ENCODE peak calls at places on chromosome 22, in eight cellular contexts. V is HL-60, Z is GM12865, R is MM.1S, K is neural crest cell, G is omental fat pad, Y is cardiac fibroblast, P is body of pancreas. J is an unnamed sample.

GRCh38 chr22:17267661-17268330 is 48.6 kb upstream of the ADA2 start:
- DNase-seq in Y (no peak), P (no peak), K (no peak), R (no peak), V (no peak), G (no peak), Z (no peak), J (no peak)

GRCh38 chr22:39706406-39707150 is 136.0 kb downstream of the CACNA1I start:
- DNase-seq in Y (no peak), Z (no peak), P (no peak), R (no peak), G (no peak), V (no peak), K (no peak), J (no peak)

GRCh38 chr22:22751043-22751603 is 106.7 kb downstream of the GGTLC2 start:
- DNase-seq in V (no peak), P (no peak), K (no peak), G (no peak), Z (no peak), Y (no peak), R (no peak), J (no peak)

GRCh38 chr22:17085277-17086091 is 684 bp downstream of the IL17RA start:
- DNase-seq in Y (no peak), Z (peak; percentile 32), K (no peak), V (no peak), P (peak; percentile 31), G (no peak), R (no peak), J (no peak)

GRCh38 chr22:28882878-28883656 is at the start of gene ZNRF3:
- DNase-seq in Y (peak; percentile 97), K (peak; percentile 96), P (peak; percentile 93), V (peak; percentile 85), G (peak; percentile 85), R (peak; percentile 86), Z (peak; percentile 93), J (peak; percentile 89)

GRCh38 chr22:47445212-47445611 is 682.8 kb downstream of the TBC1D22A start:
- DNase-seq in G (no peak), R (no peak), Y (no peak), Z (no peak), P (no peak), V (no peak), K (no peak), J (no peak)

GRCh38 chr22:29722587-29722986 is 2.8 kb downstream of the CABP7 start:
- DNase-seq in Y (no peak), V (no peak), P (no peak), G (no peak), R (no peak), K (no peak), Z (no peak), J (no peak)

GRCh38 chr22:47626428-47627390 is 864.3 kb downstream of the TBC1D22A start:
- DNase-seq in Z (no peak), P (no peak), R (peak; percentile 72), V (no peak), K (no peak), G (no peak), Y (no peak), J (no peak)

GRCh38 chr22:27726344-27726725 is 75.2 kb downstream of the MN1 start:
- DNase-seq in K (no peak), Z (no peak), P (no peak), V (no peak), R (no peak), Y (no peak), G (no peak), J (no peak)

GRCh38 chr22:47007496-47007895 is 245.0 kb downstream of the TBC1D22A start:
- DNase-seq in R (no peak), Z (no peak), Y (no peak), K (no peak), P (no peak), V (no peak), G (no peak), J (no peak)

GRCh38 chr22:50150161-50151129 is 20.1 kb upstream of the PANX2 start:
- DNase-seq in Z (no peak), P (no peak), R (no peak), K (no peak), G (no peak), Y (no peak), V (no peak), J (no peak)

GRCh38 chr22:20957691-20958440 is 9.2 kb upstream of the AIFM3 start:
- DNase-seq in K (no peak), P (peak; percentile 34), Z (peak; percentile 57), V (peak; percentile 49), G (no peak), Y (no peak), R (no peak), J (no peak)

GRCh38 chr22:35604671-35605457 is 12.3 kb downstream of the MB start:
- DNase-seq in Y (peak; percentile 31), Z (no peak), G (no peak), P (peak; percentile 50), V (peak; percentile 34), K (no peak), R (no peak), J (peak; percentile 69)

GRCh38 chr22:39439170-39439569 is 17.6 kb upstream of the MGAT3 start:
- DNase-seq in G (no peak), K (no peak), Y (peak; percentile 70), P (peak; percentile 20), Z (no peak), R (no peak), V (peak; percentile 68), J (no peak)

GRCh38 chr22:19770349-19771220 is 10.0 kb downstream of the TBX1 start:
- DNase-seq in R (no peak), G (no peak), P (no peak), Y (no peak), K (no peak), V (no peak), Z (no peak), J (no peak)

GRCh38 chr22:43109921-43110443 is 568 bp upstream of the BIK start:
- DNase-seq in P (no peak), K (no peak), Z (no peak), Y (no peak), V (no peak), G (no peak), R (no peak), J (no peak)

GRCh38 chr22:43110927-43111623 is 525 bp downstream of the BIK start:
- DNase-seq in Y (no peak), P (peak; percentile 68), R (peak; percentile 34), G (no peak), Z (peak; percentile 74), K (no peak), V (no peak), J (no peak)

GRCh38 chr22:43113516-43114251 is 3.1 kb downstream of the BIK start:
- DNase-seq in P (peak; percentile 71), R (no peak), V (no peak), Y (no peak), G (no peak), K (no peak), Z (no peak), J (no peak)

GRCh38 chr22:43109511-43109910 is 1.0 kb upstream of the BIK start:
- DNase-seq in R (no peak), P (no peak), Z (no peak), G (no peak), Y (no peak), K (no peak), V (no peak), J (no peak)

DNA sequence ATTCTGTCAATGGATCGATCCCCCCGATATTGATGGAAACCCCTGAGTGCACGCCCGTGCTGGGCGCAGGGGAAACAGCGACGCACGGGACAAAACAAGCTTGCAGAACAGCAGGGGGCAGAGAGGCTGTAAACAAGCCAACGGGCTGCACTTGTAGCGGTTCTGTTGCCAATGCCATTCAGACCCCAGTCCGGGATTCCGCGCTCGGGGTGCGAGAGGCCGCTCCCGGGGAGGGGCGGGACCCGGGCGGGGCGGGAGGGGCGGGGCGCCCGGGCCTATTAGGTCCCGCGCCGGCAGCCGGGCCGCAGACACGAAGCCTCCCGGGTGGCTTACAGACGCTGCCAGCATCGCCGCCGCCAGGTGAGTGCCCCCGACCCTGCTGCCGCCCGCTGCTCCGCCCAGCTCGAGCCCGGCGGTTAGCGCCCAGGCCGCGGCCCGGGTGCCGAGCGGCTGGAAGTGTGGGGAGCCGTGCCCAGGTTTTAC is at the start of gene BIK:
- DNase-seq in P (peak; percentile 66), V (peak; percentile 72), Y (peak; percentile 35), K (peak; percentile 27), Z (peak; percentile 82), G (no peak), R (peak; percentile 61), J (no peak)
- TF ChIP-seq CTCF in P (no peak), V (no peak), Y (peak; percentile 32), K (peak; percentile 45), Z (peak; percentile 41), G (no peak), R (peak; percentile 26), J (no peak)

GRCh38 chr22:49097966-49098365 is 729.7 kb downstream of the BRD1 start:
- DNase-seq in P (no peak), K (no peak), G (no peak), Y (no peak), R (no peak), V (no peak), Z (no peak), J (no peak)
- TF ChIP-seq CTCF in P (no peak), K (no peak), G (no peak), Y (no peak), R (no peak), V (no peak), Z (no peak), J (no peak)

GRCh38 chr22:44570476-44571445 is 72.7 kb upstream of the RTL6 start:
- DNase-seq in K (no peak), G (peak; percentile 14), Y (no peak), R (no peak), Z (no peak), V (no peak), P (no peak), J (no peak)

GRCh38 chr22:44573451-44573850 is 75.4 kb upstream of the RTL6 start:
- DNase-seq in R (no peak), G (peak; percentile 17), Y (no peak), P (no peak), K (no peak), V (no peak), Z (no peak), J (no peak)

GRCh38 chr22:44571566-44572413 is 73.8 kb upstream of the RTL6 start:
- DNase-seq in K (no peak), P (no peak), G (peak; percentile 16), R (no peak), Z (no peak), Y (no peak), V (no peak), J (no peak)

GRCh38 chr22:44574057-44574456 is 76.0 kb upstream of the RTL6 start:
- DNase-seq in K (no peak), Y (peak; percentile 91), R (no peak), V (no peak), G (peak; percentile 28), P (peak; percentile 56), Z (no peak), J (no peak)

GRCh38 chr22:44572414-44573207 is 74.6 kb upstream of the RTL6 start:
- DNase-seq in R (no peak), K (no peak), P (no peak), Y (no peak), G (peak; percentile 19), V (no peak), Z (no peak), J (no peak)
- TF ChIP-seq CTCF in R (no peak), K (no peak), P (no peak), Y (no peak), G (no peak), V (no peak), Z (no peak), J (no peak)

DNA sequence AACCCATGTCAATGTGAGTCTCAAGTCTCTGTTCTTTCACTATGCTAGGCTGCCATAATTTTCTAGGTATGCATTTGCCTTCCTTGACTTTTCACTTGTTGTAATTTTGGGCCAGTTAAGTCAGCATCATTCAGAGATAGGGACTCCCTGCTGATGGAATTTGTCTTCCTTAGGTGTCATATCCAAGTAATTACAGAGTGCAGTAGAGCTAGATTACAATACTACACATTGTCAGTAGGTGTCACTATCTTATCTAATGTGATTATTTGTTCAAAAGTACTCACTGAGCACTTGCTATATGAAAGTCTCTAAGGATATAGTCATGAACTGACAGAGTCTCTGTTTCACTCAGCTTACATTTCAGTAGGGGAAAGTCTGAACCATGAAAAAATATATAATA is 25.0 kb upstream of the SYN3 start:
- DNase-seq in V (no peak), Y (no peak), Z (peak; percentile 43), R (peak; percentile 43), P (no peak), K (no peak), G (no peak), J (no peak)
- TF ChIP-seq CTCF in V (no peak), Y (no peak), Z (peak; percentile 17), R (peak; percentile 50), P (no peak), K (peak; percentile 27), G (no peak), J (no peak)

J was measured in gastrocnemius medialis.